ENCODE peak calls at places on chromosomes 1 and 21, in ten cellular contexts. One of them, this sample, is unnamed.

GRCh38 chr1:167934407-167935251 is 1.9 kb upstream of the DCAF6 start:
- DNase-seq in breast epithelium: no peak
- DNase-seq in spleen: peak; percentile 53
- DNase-seq in suprapubic skin: no peak
- DNase-seq in GM12891: no peak
- DNase-seq in stomach: no peak
- DNase-seq in transverse colon: no peak
- DNase-seq in sigmoid colon: no peak
- DNase-seq in endothelial cell of umbilical vein: peak; percentile 4
- DNase-seq in H1: no peak
- DNase-seq in this sample: no peak

GRCh38 chr1:55215194-55216021 is at the start of gene USP24:
- DNase-seq in breast epithelium: peak; percentile 65
- DNase-seq in spleen: peak; percentile 97
- DNase-seq in suprapubic skin: peak; percentile 85
- DNase-seq in GM12891: peak; percentile 78
- DNase-seq in stomach: peak; percentile 91
- DNase-seq in transverse colon: peak; percentile 88
- DNase-seq in sigmoid colon: peak; percentile 83
- DNase-seq in endothelial cell of umbilical vein: peak; percentile 69
- DNase-seq in H1: peak; percentile 78
- DNase-seq in this sample: peak; percentile 80

GRCh38 chr21:34636961-34637360 is 22.0 kb upstream of the RCAN1 start:
- DNase-seq in breast epithelium: no peak
- DNase-seq in spleen: no peak
- DNase-seq in suprapubic skin: no peak
- DNase-seq in GM12891: no peak
- DNase-seq in stomach: no peak
- DNase-seq in transverse colon: no peak
- DNase-seq in sigmoid colon: no peak
- DNase-seq in endothelial cell of umbilical vein: no peak
- DNase-seq in H1: no peak
- DNase-seq in this sample: no peak

GRCh38 chr1:161226320-161226711 is 456 bp downstream of the TOMM40L start:
- DNase-seq in breast epithelium: no peak
- DNase-seq in spleen: peak; percentile 79
- DNase-seq in suprapubic skin: no peak
- DNase-seq in GM12891: no peak
- DNase-seq in stomach: no peak
- DNase-seq in transverse colon: no peak
- DNase-seq in sigmoid colon: no peak
- DNase-seq in endothelial cell of umbilical vein: no peak
- DNase-seq in H1: no peak
- DNase-seq in this sample: no peak

GRCh38 chr1:185421485-185422100 is 104.5 kb upstream of the IVNS1ABP start:
- DNase-seq in breast epithelium: no peak
- DNase-seq in spleen: no peak
- DNase-seq in suprapubic skin: no peak
- DNase-seq in GM12891: no peak
- DNase-seq in stomach: no peak
- DNase-seq in transverse colon: no peak
- DNase-seq in sigmoid colon: no peak
- DNase-seq in endothelial cell of umbilical vein: no peak
- DNase-seq in H1: no peak
- DNase-seq in this sample: no peak

GRCh38 chr1:183907106-183907505 is 102.2 kb downstream of the RGL1 start:
- DNase-seq in breast epithelium: no peak
- DNase-seq in spleen: no peak
- DNase-seq in suprapubic skin: no peak
- DNase-seq in GM12891: no peak
- DNase-seq in stomach: no peak
- DNase-seq in transverse colon: no peak
- DNase-seq in sigmoid colon: no peak
- DNase-seq in endothelial cell of umbilical vein: no peak
- DNase-seq in H1: no peak
- DNase-seq in this sample: no peak

GRCh38 chr1:110554871-110555801 is 36.2 kb upstream of the KCNA10 start:
- DNase-seq in breast epithelium: no peak
- DNase-seq in spleen: peak; percentile 86
- DNase-seq in suprapubic skin: no peak
- DNase-seq in GM12891: peak; percentile 59
- DNase-seq in stomach: peak; percentile 53
- DNase-seq in transverse colon: peak; percentile 36
- DNase-seq in sigmoid colon: no peak
- DNase-seq in endothelial cell of umbilical vein: peak; percentile 30
- DNase-seq in H1: peak; percentile 81
- DNase-seq in this sample: peak; percentile 53

GRCh38 chr1:159923203-159924024 is 1.9 kb downstream of the TAGLN2 start:
- DNase-seq in breast epithelium: peak; percentile 89
- DNase-seq in spleen: peak; percentile 94
- DNase-seq in suprapubic skin: peak; percentile 95
- DNase-seq in GM12891: no peak
- DNase-seq in stomach: peak; percentile 89
- DNase-seq in transverse colon: peak; percentile 92
- DNase-seq in sigmoid colon: peak; percentile 91
- DNase-seq in endothelial cell of umbilical vein: peak; percentile 95
- DNase-seq in H1: peak; percentile 61
- DNase-seq in this sample: peak; percentile 67

GRCh38 chr1:58785424-58786058 is 1.7 kb upstream of the JUN start:
- DNase-seq in breast epithelium: peak; percentile 77
- DNase-seq in spleen: peak; percentile 88
- DNase-seq in suprapubic skin: no peak
- DNase-seq in GM12891: no peak
- DNase-seq in stomach: peak; percentile 82
- DNase-seq in transverse colon: peak; percentile 68
- DNase-seq in sigmoid colon: peak; percentile 87
- DNase-seq in endothelial cell of umbilical vein: no peak
- DNase-seq in H1: peak; percentile 68
- DNase-seq in this sample: no peak

DNA sequence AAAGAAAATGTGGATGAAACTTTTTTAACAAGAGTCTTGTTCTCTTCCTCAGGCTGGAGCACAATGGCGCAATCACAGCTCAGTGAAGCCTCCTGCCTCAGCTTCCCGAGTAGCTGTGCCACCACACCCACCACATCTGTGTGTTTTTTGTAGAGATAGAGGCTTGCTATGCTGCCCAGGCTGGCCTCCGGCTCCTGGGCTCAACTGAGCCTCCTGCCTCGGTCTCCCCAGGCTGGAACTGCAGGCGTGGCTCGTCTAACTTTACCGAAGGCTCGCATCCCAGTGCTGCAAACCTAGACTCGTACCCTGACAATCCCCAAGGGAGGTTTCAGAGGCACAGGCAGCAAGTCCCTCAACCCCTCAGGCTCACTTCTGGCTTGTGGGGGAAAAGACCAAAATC is 14.5 kb downstream of the SSU72 start:
- DNase-seq in breast epithelium: no peak
- DNase-seq in spleen: no peak
- DNase-seq in suprapubic skin: no peak
- DNase-seq in GM12891: no peak
- DNase-seq in stomach: no peak
- DNase-seq in transverse colon: no peak
- DNase-seq in sigmoid colon: no peak
- DNase-seq in endothelial cell of umbilical vein: no peak
- DNase-seq in H1: no peak
- DNase-seq in this sample: no peak
- TF ChIP-seq POLR2A in breast epithelium: no peak
- TF ChIP-seq POLR2A in spleen: no peak
- TF ChIP-seq POLR2A in suprapubic skin: no peak
- TF ChIP-seq POLR2A in GM12891: no peak
- TF ChIP-seq POLR2A in stomach: no peak
- TF ChIP-seq POLR2A in transverse colon: no peak
- TF ChIP-seq POLR2A in sigmoid colon: no peak
- TF ChIP-seq POLR2A in endothelial cell of umbilical vein: no peak
- TF ChIP-seq POLR2A in H1: no peak
- TF ChIP-seq POLR2A in this sample: no peak

DNA sequence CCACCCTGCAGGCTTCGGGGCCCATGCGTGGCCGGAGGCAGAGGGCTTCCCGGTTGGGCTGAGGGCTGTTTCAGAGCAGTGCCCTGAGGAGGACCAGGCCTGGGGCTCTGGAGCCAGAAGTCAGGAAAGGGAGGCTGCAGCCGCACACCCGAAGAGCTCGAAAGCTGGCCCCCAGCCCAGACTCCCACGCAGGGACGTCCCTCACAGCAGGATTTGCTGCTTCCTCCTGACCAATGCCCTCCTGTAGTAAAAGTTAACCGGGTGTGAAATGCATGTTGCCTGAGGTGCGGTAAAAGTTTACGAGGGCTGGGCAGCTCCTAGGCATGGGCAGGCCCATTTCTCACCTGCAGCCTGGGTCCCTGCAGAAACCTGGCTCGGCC is 101.5 kb upstream of the ARHGEF16 start:
- DNase-seq in breast epithelium: no peak
- DNase-seq in spleen: peak; percentile 81
- DNase-seq in suprapubic skin: no peak
- DNase-seq in GM12891: no peak
- DNase-seq in stomach: no peak
- DNase-seq in transverse colon: peak; percentile 64
- DNase-seq in sigmoid colon: peak; percentile 85
- DNase-seq in endothelial cell of umbilical vein: no peak
- DNase-seq in H1: no peak
- DNase-seq in this sample: no peak
- TF ChIP-seq POLR2AphosphoS5 in breast epithelium: no peak
- TF ChIP-seq POLR2AphosphoS5 in spleen: peak; percentile 55
- TF ChIP-seq POLR2AphosphoS5 in suprapubic skin: no peak
- TF ChIP-seq POLR2AphosphoS5 in GM12891: no peak
- TF ChIP-seq POLR2AphosphoS5 in stomach: no peak
- TF ChIP-seq POLR2AphosphoS5 in transverse colon: no peak
- TF ChIP-seq POLR2AphosphoS5 in sigmoid colon: no peak
- TF ChIP-seq POLR2AphosphoS5 in endothelial cell of umbilical vein: no peak
- TF ChIP-seq POLR2AphosphoS5 in H1: no peak
- TF ChIP-seq POLR2AphosphoS5 in this sample: no peak

GRCh38 chr1:154326546-154327465 is 1.5 kb downstream of the ATP8B2 start:
- DNase-seq in breast epithelium: no peak
- DNase-seq in spleen: no peak
- DNase-seq in suprapubic skin: peak; percentile 87
- DNase-seq in GM12891: no peak
- DNase-seq in stomach: no peak
- DNase-seq in transverse colon: no peak
- DNase-seq in sigmoid colon: peak; percentile 91
- DNase-seq in endothelial cell of umbilical vein: peak; percentile 15
- DNase-seq in H1: no peak
- DNase-seq in this sample: no peak

GRCh38 chr1:154327466-154328317 is 2.4 kb downstream of the ATP8B2 start:
- DNase-seq in breast epithelium: no peak
- DNase-seq in spleen: no peak
- DNase-seq in suprapubic skin: no peak
- DNase-seq in GM12891: no peak
- DNase-seq in stomach: peak; percentile 44
- DNase-seq in transverse colon: peak; percentile 65
- DNase-seq in sigmoid colon: no peak
- DNase-seq in endothelial cell of umbilical vein: peak; percentile 74
- DNase-seq in H1: no peak
- DNase-seq in this sample: no peak

GRCh38 chr1:154329152-154329521 is 3.8 kb downstream of the ATP8B2 start:
- DNase-seq in breast epithelium: no peak
- DNase-seq in spleen: no peak
- DNase-seq in suprapubic skin: no peak
- DNase-seq in GM12891: no peak
- DNase-seq in stomach: no peak
- DNase-seq in transverse colon: no peak
- DNase-seq in sigmoid colon: no peak
- DNase-seq in endothelial cell of umbilical vein: no peak
- DNase-seq in H1: peak; percentile 75
- DNase-seq in this sample: no peak

GRCh38 chr1:154329551-154330131 is 4.3 kb downstream of the ATP8B2 start:
- DNase-seq in breast epithelium: no peak
- DNase-seq in spleen: no peak
- DNase-seq in suprapubic skin: no peak
- DNase-seq in GM12891: no peak
- DNase-seq in stomach: no peak
- DNase-seq in transverse colon: no peak
- DNase-seq in sigmoid colon: no peak
- DNase-seq in endothelial cell of umbilical vein: no peak
- DNase-seq in H1: no peak
- DNase-seq in this sample: no peak

DNA sequence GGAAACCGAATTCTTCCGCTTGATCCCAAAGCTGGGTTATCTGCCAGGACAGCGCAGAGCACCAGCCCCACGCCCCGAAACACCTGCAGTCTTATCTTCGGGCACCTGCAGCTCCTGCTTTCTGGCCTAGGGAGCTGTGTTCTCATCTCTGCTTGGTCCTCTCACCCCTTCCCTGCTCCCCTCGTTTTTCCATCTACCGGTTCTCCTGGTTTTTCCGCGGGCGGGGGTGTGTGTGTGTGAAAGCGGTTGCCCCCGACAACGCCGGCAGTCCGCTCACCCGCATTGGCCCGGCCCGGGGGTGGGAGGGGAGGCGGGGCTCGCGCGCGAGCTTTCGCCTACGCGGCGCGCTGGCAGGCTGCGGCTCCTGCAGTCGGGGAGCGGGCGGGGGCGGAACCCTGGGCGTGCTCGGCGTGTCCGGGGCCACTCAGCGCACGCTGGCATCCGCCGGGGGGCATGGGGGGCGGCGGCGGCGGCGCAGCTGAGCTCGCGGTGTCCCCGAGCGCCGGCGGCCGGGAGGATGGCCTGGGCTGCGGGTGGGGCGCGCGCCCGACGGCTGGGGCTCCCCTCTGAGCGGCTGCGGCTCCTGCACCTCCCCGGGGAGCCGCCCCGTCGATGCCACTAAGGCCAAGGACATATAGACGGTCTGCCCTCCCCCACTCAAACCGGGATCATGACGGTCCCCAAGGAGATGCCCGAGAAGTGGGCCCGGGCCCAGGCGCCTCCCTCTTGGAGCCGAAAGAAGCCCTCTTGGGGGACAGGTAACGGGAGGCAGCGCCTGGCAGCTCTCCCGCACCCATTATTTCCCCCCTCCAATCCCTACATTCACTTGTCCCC is 3.2 kb downstream of the ATP8B2 start:
- DNase-seq in breast epithelium: peak; percentile 83
- DNase-seq in spleen: peak; percentile 97
- DNase-seq in suprapubic skin: peak; percentile 93
- DNase-seq in GM12891: peak; percentile 83
- DNase-seq in stomach: peak; percentile 84
- DNase-seq in transverse colon: peak; percentile 89
- DNase-seq in sigmoid colon: peak; percentile 94
- DNase-seq in endothelial cell of umbilical vein: peak; percentile 83
- DNase-seq in H1: peak; percentile 84
- DNase-seq in this sample: peak; percentile 81
- TF ChIP-seq POLR2A in breast epithelium: no peak
- TF ChIP-seq POLR2A in spleen: no peak
- TF ChIP-seq POLR2A in suprapubic skin: no peak
- TF ChIP-seq POLR2A in GM12891: no peak
- TF ChIP-seq POLR2A in stomach: no peak
- TF ChIP-seq POLR2A in transverse colon: no peak
- TF ChIP-seq POLR2A in sigmoid colon: no peak
- TF ChIP-seq POLR2A in endothelial cell of umbilical vein: no peak
- TF ChIP-seq POLR2A in H1: no peak
- TF ChIP-seq POLR2A in this sample: no peak

DNA sequence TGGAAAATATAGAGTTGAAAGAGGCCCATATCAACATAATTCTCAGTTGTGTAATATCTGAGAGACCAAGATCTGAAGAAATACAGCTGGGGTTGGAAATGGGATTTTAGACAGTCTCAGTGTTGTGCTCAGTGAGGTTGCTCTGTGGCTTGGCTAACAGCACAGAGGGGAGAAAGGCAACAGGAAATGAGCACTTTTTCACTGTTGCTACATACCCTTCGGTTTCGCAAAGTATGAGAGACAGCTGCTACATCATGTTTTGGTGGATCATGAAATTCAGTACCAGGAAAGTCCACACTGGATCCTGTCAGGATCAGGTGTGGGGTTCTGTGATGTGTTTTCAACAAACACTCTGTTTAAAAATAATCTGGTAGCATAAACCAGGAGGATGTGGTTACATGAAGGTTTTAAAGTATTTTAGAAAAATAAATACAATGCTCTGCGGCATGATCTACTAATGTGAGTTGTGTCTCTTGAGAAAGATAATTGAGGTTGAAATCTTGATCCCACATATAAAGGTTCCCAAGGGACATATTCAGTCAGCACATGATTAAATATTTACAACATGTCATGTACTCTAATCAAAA is 6.9 kb upstream of the GPR88 start:
- DNase-seq in breast epithelium: no peak
- DNase-seq in spleen: no peak
- DNase-seq in suprapubic skin: no peak
- DNase-seq in GM12891: no peak
- DNase-seq in stomach: peak; percentile 25
- DNase-seq in transverse colon: peak; percentile 23
- DNase-seq in sigmoid colon: peak; percentile 81
- DNase-seq in endothelial cell of umbilical vein: no peak
- DNase-seq in H1: no peak
- DNase-seq in this sample: no peak
- TF ChIP-seq POLR2AphosphoS5 in breast epithelium: no peak
- TF ChIP-seq POLR2AphosphoS5 in spleen: no peak
- TF ChIP-seq POLR2AphosphoS5 in suprapubic skin: no peak
- TF ChIP-seq POLR2AphosphoS5 in GM12891: no peak
- TF ChIP-seq POLR2AphosphoS5 in stomach: peak; percentile 57
- TF ChIP-seq POLR2AphosphoS5 in transverse colon: peak; percentile 35
- TF ChIP-seq POLR2AphosphoS5 in sigmoid colon: peak; percentile 46
- TF ChIP-seq POLR2AphosphoS5 in endothelial cell of umbilical vein: no peak
- TF ChIP-seq POLR2AphosphoS5 in H1: no peak
- TF ChIP-seq POLR2AphosphoS5 in this sample: no peak